ENCODE peak calls at places on chromosomes 11 and 22, in five cellular contexts. R is GM23338, I is breast epithelium, E is A549, L is kidney. Z is an unnamed sample.

GRCh38 chr11:9386086-9386485 is 1.6 kb downstream of the IPO7 start:
- DNase-seq in R (no peak), I (no peak), E (no peak), L (no peak), Z (no peak)

GRCh38 chr11:65036931-65037330 is 4.1 kb upstream of the SAC3D1 start:
- DNase-seq in R (no peak), I (no peak), E (no peak), L (no peak), Z (no peak)

GRCh38 chr11:34567733-34568132 is 53.2 kb upstream of the EHF start:
- DNase-seq in R (no peak), I (no peak), E (no peak), L (no peak), Z (no peak)

GRCh38 chr11:34251640-34251980 is 106.2 kb downstream of the ABTB2 start:
- DNase-seq in R (no peak), I (no peak), E (no peak), L (no peak), Z (no peak)

GRCh38 chr11:35389112-35389511 is 30.2 kb downstream of the SLC1A2 start:
- DNase-seq in R (no peak), I (no peak), E (no peak), L (no peak), Z (no peak)

GRCh38 chr11:126756416-126756815 is 244.2 kb downstream of the KIRREL3 start:
- DNase-seq in R (no peak), I (no peak), E (no peak), L (no peak), Z (no peak)

GRCh38 chr11:45560153-45560934 is 105.1 kb downstream of the CHST1 start:
- DNase-seq in R (no peak), I (no peak), E (no peak), L (no peak), Z (no peak)

GRCh38 chr11:72353861-72354260 is 80.5 kb downstream of the CLPB start:
- DNase-seq in R (peak), I (no peak), E (no peak), L (no peak), Z (peak)

GRCh38 chr11:118224512-118225180 is at the start of gene JAML:
- DNase-seq in R (no peak), I (no peak), E (no peak), L (no peak), Z (peak)

GRCh38 chr11:6681949-6682348 is 1.2 kb downstream of the MRPL17 start:
- DNase-seq in R (no peak), I (no peak), E (no peak), L (no peak), Z (no peak)

GRCh38 chr22:29733362-29734322 is 13.8 kb downstream of the CABP7 start:
- DNase-seq in R (no peak), I (peak), E (no peak), L (no peak), Z (peak)

GRCh38 chr11:116193321-116194114 is 579.3 kb downstream of the BUD13 start:
- DNase-seq in R (peak), I (peak), E (peak), L (peak), Z (peak)

GRCh38 chr22:41308544-41308947 is 7.2 kb downstream of the ZC3H7B start:
- DNase-seq in R (no peak), I (no peak), E (no peak), L (no peak), Z (peak)

GRCh38 chr11:16184588-16184987 is 171.8 kb downstream of the SOX6 start:
- DNase-seq in R (no peak), I (no peak), E (peak), L (no peak), Z (peak)

GRCh38 chr22:19045094-19045493 is 77.1 kb downstream of the DGCR2 start:
- DNase-seq in R (no peak), I (no peak), E (no peak), L (no peak), Z (peak)

GRCh38 chr22:43537019-43537585 is 125.3 kb downstream of the MPPED1 start:
- DNase-seq in R (no peak), I (no peak), E (no peak), L (peak), Z (no peak)

GRCh38 chr22:24233235-24233634 is 11.6 kb downstream of the GGT5 start:
- DNase-seq in R (no peak), I (no peak), E (no peak), L (peak), Z (no peak)

GRCh38 chr11:43983221-43983795 is 40.9 kb downstream of the C11orf96 start:
- DNase-seq in R (no peak), I (no peak), E (peak), L (no peak), Z (no peak)

GRCh38 chr11:73270089-73270854 is 1.9 kb upstream of the P2RY6 start:
- DNase-seq in R (no peak), I (no peak), E (no peak), L (no peak), Z (no peak)

GRCh38 chr11:71336176-71336995 is 84.0 kb upstream of the SHANK2 start:
- DNase-seq in R (no peak), I (no peak), E (no peak), L (peak), Z (no peak)

GRCh38 chr11:125335101-125335500 is 161.0 kb downstream of the FEZ1 start:
- DNase-seq in R (no peak), I (no peak), E (no peak), L (no peak), Z (no peak)

GRCh38 chr11:20342347-20343279 is 20.9 kb upstream of the HTATIP2 start:
- DNase-seq in R (peak), I (no peak), E (no peak), L (no peak), Z (no peak)

GRCh38 chr11:94504689-94505293 is 7.5 kb upstream of the C11orf97 start:
- DNase-seq in R (peak), I (no peak), E (peak), L (no peak), Z (peak)

GRCh38 chr11:72239849-72240460 is 4.0 kb downstream of the PHOX2A start:
- DNase-seq in R (peak), I (no peak), E (no peak), L (no peak), Z (peak)

GRCh38 chr11:74905326-74905725 is 43.6 kb downstream of the XRRA1 start:
- DNase-seq in R (no peak), I (no peak), E (no peak), L (no peak), Z (no peak)

GRCh38 chr11:70772950-70773349 is 374.6 kb downstream of the CTTN start:
- DNase-seq in R (peak), I (no peak), E (no peak), L (no peak), Z (peak)

GRCh38 chr11:121892131-121892681 is 223.8 kb downstream of the BLID start:
- DNase-seq in R (peak), I (no peak), E (no peak), L (no peak), Z (no peak)

GRCh38 chr11:131122448-131122847 is 206.2 kb upstream of the SNX19 start:
- DNase-seq in R (no peak), I (no peak), E (no peak), L (no peak), Z (no peak)

GRCh38 chr22:38828191-38828590 is 15.6 kb downstream of the NPTXR start:
- DNase-seq in R (no peak), I (no peak), E (no peak), L (peak), Z (no peak)

GRCh38 chr11:123063396-123064267 is 1.7 kb upstream of the HSPA8 start:
- DNase-seq in R (peak), I (peak), E (no peak), L (no peak), Z (peak)

GRCh38 chr22:33867118-33867863 is 53.0 kb downstream of the LARGE1 start:
- DNase-seq in R (no peak), I (no peak), E (no peak), L (no peak), Z (peak)

GRCh38 chr11:14577290-14577689 is 57.1 kb upstream of the PSMA1 start:
- DNase-seq in R (no peak), I (no peak), E (no peak), L (no peak), Z (no peak)

GRCh38 chr22:24391836-24392217 is 35.6 kb upstream of the ADORA2A start:
- DNase-seq in R (no peak), I (no peak), E (no peak), L (no peak), Z (no peak)

GRCh38 chr11:68532719-68533369 is 72.3 kb downstream of the PPP6R3 start:
- DNase-seq in R (no peak), I (no peak), E (no peak), L (no peak), Z (peak)

GRCh38 chr22:38963872-38964271 is 6.5 kb downstream of the APOBEC3A start:
- DNase-seq in R (no peak), I (no peak), E (no peak), L (peak), Z (peak)

GRCh38 chr22:36636916-36637315 is 66.6 kb downstream of the CACNG2 start:
- DNase-seq in R (peak), I (no peak), E (no peak), L (no peak), Z (no peak)
- H3K4me3 ChIP-seq in R (no peak), I (no peak), E (no peak), L (no peak), Z (no peak)

DNA sequence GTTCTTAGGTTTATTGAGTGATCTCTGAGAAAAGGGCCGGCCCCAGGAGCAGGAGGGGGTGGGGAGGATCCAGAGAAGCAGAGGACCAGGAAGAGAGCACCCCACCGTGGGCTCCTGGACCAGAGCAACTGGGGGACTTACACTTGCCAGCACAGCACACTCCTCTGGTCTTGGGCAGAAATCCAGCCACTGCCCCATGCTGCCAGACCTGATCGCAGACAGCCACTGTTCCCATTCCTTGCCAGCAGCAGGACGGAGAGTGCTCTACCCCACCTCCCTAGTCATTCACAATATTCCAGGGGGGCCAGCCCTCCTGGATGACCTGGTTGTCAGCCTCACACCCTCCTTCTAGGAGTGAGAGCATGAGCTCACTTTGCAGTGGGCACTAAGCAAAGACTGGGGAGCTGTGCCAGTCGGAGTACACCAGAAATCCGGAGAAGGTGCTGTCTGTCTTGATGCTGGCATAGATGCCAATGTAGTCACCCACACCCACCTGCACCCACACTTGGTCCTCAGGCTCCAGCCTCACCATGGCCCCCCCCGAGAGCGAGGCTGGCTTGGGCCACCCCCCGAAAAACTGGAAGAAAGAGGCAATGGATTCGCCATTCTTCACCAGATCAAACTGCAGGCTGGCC is 1.6 kb downstream of the C1QTNF5 start:
- DNase-seq in R (peak), I (no peak), E (no peak), L (peak), Z (no peak)
- H3K4me3 ChIP-seq in R (peak), I (peak), E (no peak), L (no peak), Z (no peak)

GRCh38 chr11:62446091-62446490 is 27.3 kb downstream of the SCGB1A1 start:
- DNase-seq in R (no peak), I (no peak), E (no peak), L (no peak), Z (peak)

GRCh38 chr11:62445314-62445740 is 26.5 kb downstream of the SCGB1A1 start:
- DNase-seq in R (no peak), I (peak), E (no peak), L (no peak), Z (no peak)

GRCh38 chr11:62443390-62444201 is 24.8 kb downstream of the SCGB1A1 start:
- DNase-seq in R (no peak), I (no peak), E (no peak), L (no peak), Z (no peak)

GRCh38 chr11:62444835-62445234 is 26.0 kb downstream of the SCGB1A1 start:
- DNase-seq in R (no peak), I (no peak), E (no peak), L (no peak), Z (peak)

GRCh38 chr11:62444271-62444833 is 25.5 kb downstream of the SCGB1A1 start:
- DNase-seq in R (no peak), I (peak), E (no peak), L (peak), Z (peak)
- H3K4me3 ChIP-seq in R (no peak), I (peak), E (no peak), L (no peak), Z (no peak)

GRCh38 chr22:20552913-20553401 is 45.5 kb downstream of the MED15 start:
- DNase-seq in R (no peak), I (no peak), E (no peak), L (no peak), Z (no peak)

GRCh38 chr22:20550851-20551744 is 43.7 kb downstream of the MED15 start:
- DNase-seq in R (peak), I (peak), E (no peak), L (no peak), Z (no peak)

GRCh38 chr22:20553947-20554741 is 46.7 kb downstream of the MED15 start:
- DNase-seq in R (no peak), I (no peak), E (no peak), L (no peak), Z (no peak)

GRCh38 chr22:20551805-20552449 is 44.5 kb downstream of the MED15 start:
- DNase-seq in R (no peak), I (no peak), E (no peak), L (no peak), Z (no peak)

GRCh38 chr22:20552450-20552894 is 45.1 kb downstream of the MED15 start:
- DNase-seq in R (no peak), I (peak), E (no peak), L (peak), Z (no peak)
- H3K4me3 ChIP-seq in R (no peak), I (no peak), E (no peak), L (no peak), Z (no peak)

GRCh38 chr11:31821779-31822574 is 10.9 kb upstream of the PAX6 start:
- DNase-seq in R (peak), I (no peak), E (no peak), L (no peak), Z (no peak)

GRCh38 chr11:31824791-31825452 is 13.8 kb upstream of the PAX6 start:
- DNase-seq in R (peak), I (no peak), E (no peak), L (no peak), Z (no peak)

GRCh38 chr11:31825453-31826391 is 14.6 kb upstream of the PAX6 start:
- DNase-seq in R (peak), I (no peak), E (no peak), L (peak), Z (no peak)

GRCh38 chr11:31822604-31823371 is 11.7 kb upstream of the PAX6 start:
- DNase-seq in R (peak), I (no peak), E (no peak), L (no peak), Z (no peak)

GRCh38 chr11:31823372-31824371 is 12.6 kb upstream of the PAX6 start:
- DNase-seq in R (peak), I (no peak), E (no peak), L (no peak), Z (no peak)
- H3K4me3 ChIP-seq in R (peak), I (no peak), E (no peak), L (no peak), Z (no peak)